ENCODE peak calls at places on chromosomes 13 and 19, in seven cellular contexts. S is heart right ventricle, X is cardiac fibroblast, O is neural crest cell, R is pancreas, D is kidney epithelial cell, C is glutamatergic neuron. L is an unnamed sample.

GRCh38 chr19:38706792-38707511 is 37.3 kb downstream of the CAPN12 start:
- DNase-seq in R (no peak), O (no peak), S (no peak), X (no peak), C (no peak), D (no peak), L (no peak)

GRCh38 chr19:51607077-51607476 is 23.1 kb downstream of the SIGLEC5 start:
- DNase-seq in R (no peak), D (no peak), X (no peak), C (no peak), S (no peak), O (no peak), L (no peak)

GRCh38 chr19:51368366-51369282 is at the start of gene CLDND2:
- DNase-seq in S (no peak), C (no peak), R (no peak), D (no peak), X (no peak), O (no peak), L (peak; percentile 60)

GRCh38 chr13:99431927-99432636 is 69.2 kb upstream of the TM9SF2 start:
- DNase-seq in S (no peak), O (no peak), C (no peak), X (no peak), R (no peak), D (no peak), L (peak; percentile 35)

GRCh38 chr13:48028066-48028465 is 9.5 kb upstream of the NUDT15 start:
- DNase-seq in R (no peak), S (no peak), D (no peak), C (no peak), X (no peak), O (no peak), L (no peak)

GRCh38 chr13:70191034-70191433 is 82.8 kb upstream of the KLHL1 start:
- DNase-seq in S (no peak), O (no peak), C (no peak), D (no peak), X (no peak), R (no peak), L (no peak)

GRCh38 chr13:106132216-106132615 is 403.2 kb downstream of the EFNB2 start:
- DNase-seq in X (no peak), S (no peak), R (no peak), D (no peak), O (no peak), C (no peak), L (no peak)

GRCh38 chr19:33273881-33274662 is 28.3 kb downstream of the CEBPA start:
- DNase-seq in D (peak; percentile 51), O (no peak), R (no peak), C (peak; percentile 42), S (peak; percentile 40), X (peak; percentile 90), L (no peak)

GRCh38 chr13:39602614-39603366 is at the start of gene LHFPL6:
- DNase-seq in S (peak; percentile 88), D (no peak), X (peak; percentile 85), R (peak; percentile 77), O (peak; percentile 73), C (peak; percentile 81), L (no peak)

GRCh38 chr13:39599842-39600241 is 3.2 kb downstream of the LHFPL6 start:
- DNase-seq in O (no peak), R (no peak), C (no peak), X (peak; percentile 49), S (no peak), D (no peak), L (no peak)

GRCh38 chr13:39602277-39602613 is 748 bp downstream of the LHFPL6 start:
- DNase-seq in X (no peak), C (no peak), D (no peak), O (no peak), S (no peak), R (no peak), L (no peak)

GRCh38 chr13:39601636-39602035 is 1.4 kb downstream of the LHFPL6 start:
- DNase-seq in X (no peak), R (no peak), O (no peak), C (no peak), S (no peak), D (no peak), L (no peak)

DNA sequence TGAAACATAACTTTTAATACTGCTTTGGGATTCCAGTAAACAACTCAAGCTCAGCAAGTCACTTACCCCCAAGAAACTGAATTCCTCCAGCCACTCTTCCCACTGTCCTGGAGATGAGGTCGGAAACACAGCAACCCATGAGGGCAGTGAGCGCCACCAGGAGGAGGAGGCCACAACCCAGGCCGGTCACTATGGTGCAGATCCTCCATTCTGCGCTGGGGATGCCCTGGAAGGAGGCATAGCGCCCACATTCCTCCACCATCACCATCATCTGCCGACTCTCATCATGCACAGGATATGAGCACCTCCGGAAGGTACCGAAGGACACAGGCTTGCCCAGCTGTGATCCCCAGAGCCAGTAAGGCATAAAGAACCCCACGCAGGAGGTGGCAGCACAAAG is 2.2 kb downstream of the LHFPL6 start:
- DNase-seq in X (peak; percentile 34), C (no peak), O (peak; percentile 23), R (no peak), D (no peak), S (peak; percentile 73), L (no peak)
- TF ChIP-seq CTCF in X (peak; percentile 69), C (no peak), O (peak; percentile 26), R (no peak), D (no peak), S (peak; percentile 46), L (no peak)

DNA sequence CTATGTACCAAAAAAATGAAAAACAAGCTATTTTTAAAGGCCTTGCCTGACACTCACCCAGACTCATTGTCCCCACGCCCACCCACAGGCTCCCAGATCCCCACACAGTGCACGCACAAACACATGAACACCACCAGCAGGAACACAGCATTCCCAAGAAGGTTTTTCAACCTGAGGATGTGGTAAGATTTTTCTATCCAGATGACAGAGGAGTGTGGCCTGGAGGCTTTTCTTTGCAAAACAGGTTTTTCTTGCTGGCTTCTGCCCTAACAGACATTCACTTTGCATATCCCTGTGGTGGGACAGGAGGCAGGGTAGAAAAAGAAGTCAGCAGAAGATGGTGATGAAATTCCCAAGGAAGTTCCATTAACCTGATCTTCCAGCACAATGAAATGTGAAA is 97.8 kb downstream of the KLF12 start:
- DNase-seq in R (no peak), D (peak; percentile 14), C (no peak), S (no peak), X (no peak), O (no peak), L (no peak)
- TF ChIP-seq CTCF in R (no peak), D (no peak), C (no peak), S (no peak), X (no peak), O (no peak), L (no peak)

GRCh38 chr19:14089662-14090508 is 666 bp downstream of the SAMD1 start:
- DNase-seq in C (peak; percentile 74), O (peak; percentile 51), S (no peak), X (peak; percentile 68), R (no peak), D (no peak), L (peak; percentile 42)
- TF ChIP-seq CTCF in C (no peak), O (no peak), S (no peak), X (no peak), R (no peak), D (no peak), L (no peak)

DNA sequence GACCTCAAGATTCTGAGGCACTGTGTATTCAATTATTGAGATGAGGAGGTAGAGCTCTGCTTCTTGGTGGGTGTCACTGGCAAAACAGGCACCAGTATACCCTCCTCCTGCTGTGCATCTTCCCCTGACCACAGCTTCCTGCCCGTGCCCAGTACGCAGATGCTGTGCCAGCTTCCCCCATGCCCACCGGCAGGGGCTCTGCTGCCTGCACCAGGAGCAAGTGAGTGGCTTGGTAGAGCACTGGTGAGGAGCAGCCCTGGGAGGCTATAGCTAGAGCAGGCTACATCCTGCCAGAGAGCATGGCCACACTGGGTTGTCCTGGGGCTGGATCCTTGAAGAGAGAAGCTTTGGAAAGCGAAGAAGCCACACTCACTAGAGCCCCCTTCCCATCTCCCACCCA is 21.0 kb upstream of the RNF17 start:
- DNase-seq in C (no peak), R (no peak), S (no peak), D (no peak), O (no peak), X (no peak), L (no peak)
- TF ChIP-seq CTCF in C (no peak), R (no peak), S (no peak), D (no peak), O (no peak), X (no peak), L (no peak)

GRCh38 chr13:20446900-20447299 is 78.8 kb downstream of the CRYL1 start:
- DNase-seq in R (no peak), S (no peak), O (no peak), X (peak; percentile 32), D (no peak), C (no peak), L (no peak)
- TF ChIP-seq CTCF in R (no peak), S (no peak), O (no peak), X (no peak), D (no peak), C (no peak), L (no peak)

GRCh38 chr13:110073982-110074381 is 233.0 kb downstream of the COL4A1 start:
- DNase-seq in R (no peak), S (no peak), D (no peak), X (no peak), C (no peak), O (no peak), L (no peak)
- TF ChIP-seq CTCF in R (no peak), S (no peak), D (no peak), X (no peak), C (no peak), O (no peak), L (no peak)